ENCODE peak calls at places on chromosome 5, in four cellular contexts. K is SK-N-SH, X is GM12878, P is HepG2. V is an unnamed sample. For H3K27me3, the result is how much of the 10 kb centered on the place peaks cover.

GRCh38 chr5:33091571-33092363 is 349.0 kb upstream of the TARS1 start:
- DNase-seq in K (no peak), X (no peak), P (no peak), V (no peak)

GRCh38 chr5:152864993-152865392 is 459.9 kb upstream of the NMUR2 start:
- DNase-seq in K (no peak), X (no peak), P (no peak), V (no peak)

GRCh38 chr5:133234273-133234672 is 182.5 kb downstream of the HSPA4 start:
- DNase-seq in K (no peak), X (no peak), P (no peak), V (no peak)

GRCh38 chr5:150303070-150303595 is 428 bp upstream of the ARSI start:
- DNase-seq in K (no peak), X (no peak), P (no peak), V (no peak)

GRCh38 chr5:164013077-164013670 is 507.8 kb downstream of the MAT2B start:
- DNase-seq in K (peak), X (peak), P (peak), V (peak)

GRCh38 chr5:177094224-177095087 is 7.7 kb downstream of the FGFR4 start:
- DNase-seq in K (peak), X (no peak), P (peak), V (no peak)

GRCh38 chr5:90949469-90950358 is 391.1 kb downstream of the ADGRV1 start:
- DNase-seq in K (no peak), X (no peak), P (peak), V (no peak)

GRCh38 chr5:122142480-122142879 is 13.1 kb downstream of the ZNF474 start:
- DNase-seq in K (no peak), X (no peak), P (no peak), V (no peak)

GRCh38 chr5:161676109-161676508 is 9.4 kb upstream of the GABRA6 start:
- DNase-seq in K (peak), X (peak), P (peak), V (no peak)

GRCh38 chr5:108884736-108885135 is 137.0 kb downstream of the FER start:
- DNase-seq in K (no peak), X (no peak), P (no peak), V (no peak)

GRCh38 chr5:34517249-34517648 is 138.9 kb upstream of the RAI14 start:
- DNase-seq in K (no peak), X (no peak), P (no peak), V (no peak)

GRCh38 chr5:139808481-139809330 is 13.1 kb downstream of the PSD2 start:
- DNase-seq in K (no peak), X (no peak), P (no peak), V (no peak)

GRCh38 chr5:124824637-124825158 is 78.3 kb upstream of the ZNF608 start:
- DNase-seq in K (peak), X (no peak), P (no peak), V (no peak)

GRCh38 chr5:164204338-164204946 is 699.0 kb downstream of the MAT2B start:
- DNase-seq in K (no peak), X (no peak), P (no peak), V (no peak)

GRCh38 chr5:55621218-55621617 is 86.5 kb upstream of the PLPP1 start:
- DNase-seq in K (no peak), X (no peak), P (peak), V (no peak)

GRCh38 chr5:181223729-181224389 is 778 bp downstream of the TRIM41 start:
- DNase-seq in K (peak), X (no peak), P (no peak), V (no peak)

GRCh38 chr5:60842859-60843692 is 993 bp downstream of the ELOVL7 start:
- DNase-seq in K (peak), X (no peak), P (no peak), V (no peak)

GRCh38 chr5:113170707-113171106 is 194.1 kb downstream of the DCP2 start:
- DNase-seq in K (no peak), X (no peak), P (no peak), V (no peak)

GRCh38 chr5:181260720-181261319 is at the start of gene TRIM52:
- DNase-seq in K (peak), X (peak), P (peak), V (peak)

GRCh38 chr5:37553720-37554402 is 174.7 kb downstream of the WDR70 start:
- DNase-seq in K (no peak), X (no peak), P (no peak), V (no peak)

GRCh38 chr5:113150821-113151220 is 174.2 kb downstream of the DCP2 start:
- DNase-seq in K (no peak), X (no peak), P (no peak), V (no peak)

GRCh38 chr5:35926389-35927051 is 11.9 kb downstream of the CAPSL start:
- DNase-seq in K (peak), X (no peak), P (peak), V (peak)

GRCh38 chr5:15807861-15808260 is 307.9 kb downstream of the FBXL7 start:
- DNase-seq in K (peak), X (no peak), P (no peak), V (no peak)

GRCh38 chr5:178538624-178539344 is 51.4 kb downstream of the COL23A1 start:
- DNase-seq in K (no peak), X (no peak), P (no peak), V (no peak)

GRCh38 chr5:9545959-9546851 is at the start of gene SEMA5A:
- DNase-seq in K (peak), X (no peak), P (no peak), V (no peak)

GRCh38 chr5:136308396-136308795 is 56.9 kb downstream of the TRPC7 start:
- DNase-seq in K (peak), X (no peak), P (no peak), V (no peak)

GRCh38 chr5:14685757-14686156 is 21.2 kb downstream of the OTULIN start:
- DNase-seq in K (peak), X (peak), P (peak), V (no peak)

GRCh38 chr5:98468188-98468869 is 305.1 kb upstream of the RGMB start:
- DNase-seq in K (no peak), X (no peak), P (no peak), V (no peak)

GRCh38 chr5:68730220-68731010 is 363.4 kb upstream of the SLC30A5 start:
- DNase-seq in K (peak), X (no peak), P (no peak), V (no peak)

GRCh38 chr5:173954671-173955605 is 34.0 kb upstream of the C5orf47 start:
- DNase-seq in K (no peak), X (no peak), P (no peak), V (no peak)

GRCh38 chr5:119389288-119390065 is 33.7 kb downstream of the TNFAIP8 start:
- DNase-seq in K (no peak), X (no peak), P (no peak), V (no peak)

GRCh38 chr5:39742916-39743315 is 318.1 kb upstream of the DAB2 start:
- DNase-seq in K (no peak), X (no peak), P (no peak), V (no peak)

DNA sequence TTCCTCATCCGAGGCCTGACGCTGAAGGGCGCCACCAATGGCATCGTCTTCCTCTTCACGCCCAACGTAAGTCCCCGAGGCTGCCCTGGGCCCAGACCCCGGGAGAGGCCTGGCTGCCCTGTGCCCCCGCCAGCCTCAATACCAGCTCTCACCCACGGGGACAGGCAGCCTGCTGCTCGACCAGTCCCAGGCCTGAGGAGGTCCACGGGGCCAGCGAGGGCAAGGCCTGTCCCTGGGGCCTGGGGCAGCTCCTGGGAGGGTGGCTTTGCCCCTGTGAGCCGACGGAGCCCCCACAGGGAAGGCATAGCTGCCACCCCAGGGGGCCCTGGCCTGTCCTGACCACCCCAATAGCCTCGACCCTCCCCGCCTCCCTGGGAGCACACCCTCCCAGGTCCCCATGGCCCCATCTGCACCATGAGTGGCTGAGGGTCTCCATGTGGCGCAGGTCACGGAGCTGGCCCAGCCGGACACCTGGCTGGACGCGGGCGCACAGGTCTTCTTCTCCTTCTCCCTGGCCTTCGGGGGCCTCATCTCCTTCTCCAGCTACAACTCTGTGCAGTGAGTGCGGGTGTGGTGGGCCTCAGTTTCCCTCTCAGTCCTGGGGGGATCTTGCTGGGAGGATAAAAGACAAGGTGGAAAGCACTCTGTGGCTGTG is 11.5 kb upstream of the SLC6A18 start:
- DNase-seq in K (no peak), X (no peak), P (no peak), V (no peak)
- H3K27me3 ChIP-seq in K (under half), X (under half), P (under half), V (under half)

DNA sequence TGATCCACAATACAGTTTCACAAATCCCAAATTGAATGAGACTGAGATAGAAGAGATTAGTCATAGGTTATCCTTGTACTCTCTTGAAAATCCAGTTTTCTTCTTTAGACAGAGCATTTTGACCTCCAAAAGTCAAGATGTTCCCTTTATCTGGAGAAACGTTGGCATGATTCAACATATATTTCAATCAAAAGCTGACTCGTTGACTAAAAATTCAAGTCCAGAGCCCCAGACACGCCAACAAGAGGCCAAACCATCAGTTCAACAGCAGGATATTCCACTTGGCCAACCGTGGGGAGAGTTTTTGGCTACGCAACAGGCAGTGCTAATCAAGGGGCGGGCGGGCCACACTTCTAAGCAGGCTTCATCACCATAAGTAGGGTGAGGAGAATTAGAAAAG is 119.2 kb downstream of the SLIT3 start:
- DNase-seq in K (no peak), X (no peak), P (no peak), V (no peak)
- TF ChIP-seq TCF12 in K (peak), X (no peak), P (no peak), V (no peak)

DNA sequence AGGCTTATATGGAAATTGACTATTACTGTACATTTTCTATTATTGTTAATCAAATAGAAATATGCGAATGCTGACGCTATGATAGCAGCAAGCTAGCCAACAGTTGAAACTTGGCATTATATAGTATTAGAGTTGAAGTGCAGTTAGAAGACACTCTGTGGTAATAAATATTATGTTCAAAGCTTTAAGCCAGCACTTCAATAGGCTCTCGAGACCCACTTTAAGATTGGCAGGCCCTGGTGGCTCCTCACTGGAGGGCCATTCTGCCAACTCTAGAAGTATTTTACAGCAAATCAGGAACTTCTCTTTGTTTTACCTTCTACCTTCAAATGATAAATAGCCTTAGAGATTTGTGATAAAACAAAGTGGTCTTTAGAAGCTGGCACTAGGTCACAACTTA is 2029.0 kb upstream of the WWC1 start:
- DNase-seq in K (no peak), X (no peak), P (no peak), V (no peak)
- TF ChIP-seq CHD2 in K (no peak), X (no peak), P (no peak), V (no peak)

GRCh38 chr5:159100022-159100927 is 559 bp upstream of the EBF1 start:
- DNase-seq in K (peak), X (peak), P (no peak), V (peak)

GRCh38 chr5:159102294-159102934 is 2.7 kb upstream of the EBF1 start:
- DNase-seq in K (no peak), X (no peak), P (no peak), V (no peak)

GRCh38 chr5:159099049-159099760 is 511 bp downstream of the EBF1 start:
- DNase-seq in K (peak), X (no peak), P (no peak), V (no peak)

GRCh38 chr5:159101689-159102088 is 2.0 kb upstream of the EBF1 start:
- DNase-seq in K (no peak), X (no peak), P (no peak), V (no peak)

GRCh38 chr5:159100928-159101646 is 1.4 kb upstream of the EBF1 start:
- DNase-seq in K (no peak), X (no peak), P (no peak), V (no peak)
- H3K27me3 ChIP-seq in K (under half), X (under half), P (half or more), V (half or more)